ENCODE peak calls at places on chromosomes 1 and 21, in nine cellular contexts. One of them, this sample, is unnamed.

GRCh38 chr1:41726899-41727748 is 191.6 kb downstream of the HIVEP3 start:
- DNase-seq in lower lobe of right lung: peak; percentile 88
- DNase-seq in tibial nerve: peak; percentile 27
- DNase-seq in suprapubic skin: peak; percentile 75
- DNase-seq in IMR-90: no peak
- DNase-seq in cardiac muscle cell: no peak
- DNase-seq in foreskin fibroblast: no peak
- DNase-seq in kidney: peak; percentile 82
- DNase-seq in epithelial cell of esophagus: no peak
- DNase-seq in this sample: no peak

GRCh38 chr1:3192359-3192758 is 123.4 kb downstream of the PRDM16 start:
- DNase-seq in lower lobe of right lung: no peak
- DNase-seq in tibial nerve: no peak
- DNase-seq in suprapubic skin: no peak
- DNase-seq in IMR-90: no peak
- DNase-seq in cardiac muscle cell: no peak
- DNase-seq in foreskin fibroblast: no peak
- DNase-seq in kidney: no peak
- DNase-seq in epithelial cell of esophagus: no peak
- DNase-seq in this sample: no peak

GRCh38 chr1:212595787-212596714 is 12.5 kb upstream of the ATF3 start:
- DNase-seq in lower lobe of right lung: no peak
- DNase-seq in tibial nerve: no peak
- DNase-seq in suprapubic skin: peak; percentile 52
- DNase-seq in IMR-90: peak; percentile 99
- DNase-seq in cardiac muscle cell: no peak
- DNase-seq in foreskin fibroblast: peak; percentile 83
- DNase-seq in kidney: no peak
- DNase-seq in epithelial cell of esophagus: peak; percentile 98
- DNase-seq in this sample: peak; percentile 95

GRCh38 chr1:153849487-153850185 is 73.1 kb downstream of the GATAD2B start:
- DNase-seq in lower lobe of right lung: no peak
- DNase-seq in tibial nerve: no peak
- DNase-seq in suprapubic skin: no peak
- DNase-seq in IMR-90: no peak
- DNase-seq in cardiac muscle cell: no peak
- DNase-seq in foreskin fibroblast: no peak
- DNase-seq in kidney: no peak
- DNase-seq in epithelial cell of esophagus: no peak
- DNase-seq in this sample: no peak

GRCh38 chr1:206803221-206803730 is 31.0 kb upstream of the IL10 start:
- DNase-seq in lower lobe of right lung: no peak
- DNase-seq in tibial nerve: no peak
- DNase-seq in suprapubic skin: no peak
- DNase-seq in IMR-90: no peak
- DNase-seq in cardiac muscle cell: no peak
- DNase-seq in foreskin fibroblast: no peak
- DNase-seq in kidney: no peak
- DNase-seq in epithelial cell of esophagus: no peak
- DNase-seq in this sample: peak; percentile 29

GRCh38 chr1:48043524-48043923 is 46.3 kb upstream of the TRABD2B start:
- DNase-seq in lower lobe of right lung: no peak
- DNase-seq in tibial nerve: no peak
- DNase-seq in suprapubic skin: no peak
- DNase-seq in IMR-90: no peak
- DNase-seq in cardiac muscle cell: no peak
- DNase-seq in foreskin fibroblast: no peak
- DNase-seq in kidney: no peak
- DNase-seq in epithelial cell of esophagus: peak; percentile 62
- DNase-seq in this sample: no peak

GRCh38 chr1:9078035-9078948 is 8.9 kb upstream of the SLC2A5 start:
- DNase-seq in lower lobe of right lung: no peak
- DNase-seq in tibial nerve: no peak
- DNase-seq in suprapubic skin: no peak
- DNase-seq in IMR-90: peak; percentile 65
- DNase-seq in cardiac muscle cell: no peak
- DNase-seq in foreskin fibroblast: peak; percentile 61
- DNase-seq in kidney: no peak
- DNase-seq in epithelial cell of esophagus: peak; percentile 25
- DNase-seq in this sample: no peak

GRCh38 chr1:12433323-12434053 is 184.5 kb downstream of the DHRS3 start:
- DNase-seq in lower lobe of right lung: no peak
- DNase-seq in tibial nerve: no peak
- DNase-seq in suprapubic skin: no peak
- DNase-seq in IMR-90: peak; percentile 67
- DNase-seq in cardiac muscle cell: peak; percentile 56
- DNase-seq in foreskin fibroblast: peak; percentile 68
- DNase-seq in kidney: peak; percentile 83
- DNase-seq in epithelial cell of esophagus: no peak
- DNase-seq in this sample: peak; percentile 45

GRCh38 chr1:86914635-86914997 is at the start of gene HS2ST1:
- DNase-seq in lower lobe of right lung: no peak
- DNase-seq in tibial nerve: no peak
- DNase-seq in suprapubic skin: no peak
- DNase-seq in IMR-90: no peak
- DNase-seq in cardiac muscle cell: no peak
- DNase-seq in foreskin fibroblast: no peak
- DNase-seq in kidney: no peak
- DNase-seq in epithelial cell of esophagus: no peak
- DNase-seq in this sample: no peak

GRCh38 chr1:31155216-31155806 is 84.4 kb downstream of the NKAIN1 start:
- DNase-seq in lower lobe of right lung: peak; percentile 83
- DNase-seq in tibial nerve: peak; percentile 18
- DNase-seq in suprapubic skin: peak; percentile 81
- DNase-seq in IMR-90: peak; percentile 32
- DNase-seq in cardiac muscle cell: peak; percentile 80
- DNase-seq in foreskin fibroblast: peak; percentile 88
- DNase-seq in kidney: peak; percentile 91
- DNase-seq in epithelial cell of esophagus: peak; percentile 73
- DNase-seq in this sample: peak; percentile 56

GRCh38 chr1:31152181-31152768 is 86.8 kb upstream of the PUM1 start:
- DNase-seq in lower lobe of right lung: no peak
- DNase-seq in tibial nerve: no peak
- DNase-seq in suprapubic skin: no peak
- DNase-seq in IMR-90: peak; percentile 87
- DNase-seq in cardiac muscle cell: no peak
- DNase-seq in foreskin fibroblast: peak; percentile 98
- DNase-seq in kidney: peak; percentile 37
- DNase-seq in epithelial cell of esophagus: peak; percentile 98
- DNase-seq in this sample: peak; percentile 94

GRCh38 chr1:31154632-31155215 is 85.0 kb downstream of the NKAIN1 start:
- DNase-seq in lower lobe of right lung: peak; percentile 92
- DNase-seq in tibial nerve: peak; percentile 50
- DNase-seq in suprapubic skin: peak; percentile 83
- DNase-seq in IMR-90: peak; percentile 55
- DNase-seq in cardiac muscle cell: peak; percentile 92
- DNase-seq in foreskin fibroblast: peak; percentile 90
- DNase-seq in kidney: peak; percentile 96
- DNase-seq in epithelial cell of esophagus: peak; percentile 95
- DNase-seq in this sample: peak; percentile 71

GRCh38 chr1:31154000-31154631 is 85.6 kb downstream of the NKAIN1 start:
- DNase-seq in lower lobe of right lung: no peak
- DNase-seq in tibial nerve: no peak
- DNase-seq in suprapubic skin: no peak
- DNase-seq in IMR-90: no peak
- DNase-seq in cardiac muscle cell: no peak
- DNase-seq in foreskin fibroblast: peak; percentile 77
- DNase-seq in kidney: peak; percentile 52
- DNase-seq in epithelial cell of esophagus: peak; percentile 73
- DNase-seq in this sample: peak; percentile 9

GRCh38 chr1:31153423-31153822 is 86.3 kb downstream of the NKAIN1 start:
- DNase-seq in lower lobe of right lung: no peak
- DNase-seq in tibial nerve: no peak
- DNase-seq in suprapubic skin: no peak
- DNase-seq in IMR-90: no peak
- DNase-seq in cardiac muscle cell: no peak
- DNase-seq in foreskin fibroblast: no peak
- DNase-seq in kidney: peak; percentile 42
- DNase-seq in epithelial cell of esophagus: no peak
- DNase-seq in this sample: peak; percentile 8
- H3K4me3 ChIP-seq in lower lobe of right lung: no peak overlapping the region
- H3K4me3 ChIP-seq in tibial nerve: no peak overlapping the region
- H3K4me3 ChIP-seq in suprapubic skin: no peak overlapping the region
- H3K4me3 ChIP-seq in IMR-90: no peak overlapping the region
- H3K4me3 ChIP-seq in cardiac muscle cell: no peak overlapping the region
- H3K4me3 ChIP-seq in foreskin fibroblast: no peak overlapping the region
- H3K4me3 ChIP-seq in kidney: no peak overlapping the region
- H3K4me3 ChIP-seq in epithelial cell of esophagus: no peak overlapping the region
- H3K4me3 ChIP-seq in this sample: no peak overlapping the region

DNA sequence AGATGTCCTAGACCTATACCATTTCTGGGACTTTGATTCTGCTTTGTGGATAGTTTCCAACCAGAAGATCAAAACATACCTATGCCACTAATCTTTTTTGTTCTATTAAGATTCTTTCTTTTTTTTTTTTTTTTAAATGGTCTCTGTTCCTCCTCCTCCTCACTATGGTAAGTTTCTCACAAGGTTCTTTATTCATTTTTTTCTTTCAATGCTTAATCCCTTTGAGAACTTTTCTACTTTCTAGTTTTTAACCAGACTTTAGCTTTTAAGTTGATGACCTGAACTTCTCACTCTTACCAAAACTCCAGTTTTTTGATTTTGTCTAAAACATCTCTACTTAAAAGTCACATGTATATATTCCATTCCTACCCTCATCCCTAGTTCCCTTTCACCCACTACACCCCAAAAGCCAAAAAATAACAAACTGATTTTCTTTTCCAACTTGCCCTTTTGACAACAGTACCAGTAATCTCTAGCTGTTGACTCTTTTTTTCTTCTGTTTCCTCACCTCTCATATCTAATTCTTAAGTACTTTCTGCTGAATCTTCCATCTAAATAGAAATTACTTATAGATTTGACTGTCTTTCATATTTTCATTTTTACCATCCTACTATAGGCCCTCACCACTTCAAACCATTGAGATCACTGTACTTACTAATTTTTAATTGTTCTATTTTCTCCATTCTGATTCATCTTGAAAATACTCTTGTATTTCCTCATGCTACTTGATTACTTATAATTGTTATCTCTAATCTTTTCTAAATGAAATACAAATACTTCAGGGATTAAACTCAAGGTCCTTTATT is 6.1 kb downstream of the CEPT1 start:
- DNase-seq in lower lobe of right lung: no peak
- DNase-seq in tibial nerve: no peak
- DNase-seq in suprapubic skin: no peak
- DNase-seq in IMR-90: no peak
- DNase-seq in cardiac muscle cell: no peak
- DNase-seq in foreskin fibroblast: no peak
- DNase-seq in kidney: no peak
- DNase-seq in epithelial cell of esophagus: no peak
- DNase-seq in this sample: no peak
- TF ChIP-seq CTCF in lower lobe of right lung: no peak
- TF ChIP-seq CTCF in tibial nerve: no peak
- TF ChIP-seq CTCF in suprapubic skin: no peak
- TF ChIP-seq CTCF in IMR-90: no peak
- TF ChIP-seq CTCF in cardiac muscle cell: no peak
- TF ChIP-seq CTCF in foreskin fibroblast: no peak
- TF ChIP-seq CTCF in kidney: no peak
- TF ChIP-seq CTCF in epithelial cell of esophagus: no peak
- TF ChIP-seq CTCF in this sample: no peak

GRCh38 chr1:42955311-42956063 is 3.2 kb downstream of the SLC2A1 start:
- DNase-seq in lower lobe of right lung: no peak
- DNase-seq in tibial nerve: no peak
- DNase-seq in suprapubic skin: no peak
- DNase-seq in IMR-90: no peak
- DNase-seq in cardiac muscle cell: no peak
- DNase-seq in foreskin fibroblast: no peak
- DNase-seq in kidney: no peak
- DNase-seq in epithelial cell of esophagus: no peak
- DNase-seq in this sample: no peak
- H3K4me3 ChIP-seq in lower lobe of right lung: no peak overlapping the region
- H3K4me3 ChIP-seq in tibial nerve: peak overlapping the region; percentile 22
- H3K4me3 ChIP-seq in suprapubic skin: peak overlapping the region; percentile 73
- H3K4me3 ChIP-seq in IMR-90: peak overlapping the region; percentile 42
- H3K4me3 ChIP-seq in cardiac muscle cell: peak overlapping the region; percentile 100
- H3K4me3 ChIP-seq in foreskin fibroblast: peak overlapping the region; percentile 32
- H3K4me3 ChIP-seq in kidney: no peak overlapping the region
- H3K4me3 ChIP-seq in epithelial cell of esophagus: peak overlapping the region; percentile 70
- H3K4me3 ChIP-seq in this sample: no peak overlapping the region

DNA sequence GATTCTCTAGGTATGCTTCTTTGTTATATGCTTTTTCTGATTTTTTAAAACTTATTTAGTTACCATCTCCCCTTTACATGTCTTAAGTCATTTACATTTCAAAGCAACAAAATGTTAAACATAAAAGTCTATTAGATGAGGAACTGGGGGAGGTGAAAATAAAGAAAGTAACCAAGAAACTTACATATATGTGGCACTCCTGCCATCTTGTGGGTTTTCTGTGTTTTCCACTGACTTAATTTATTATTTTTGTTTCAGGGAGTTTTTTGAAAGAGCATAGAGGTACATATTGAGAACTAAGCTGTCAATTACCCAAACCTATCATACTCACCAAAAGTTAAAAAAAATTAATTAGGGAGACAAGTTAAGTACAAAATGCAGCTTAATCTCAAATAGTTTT is 1531.1 kb downstream of the MRPL39 start:
- DNase-seq in lower lobe of right lung: no peak
- DNase-seq in tibial nerve: no peak
- DNase-seq in suprapubic skin: no peak
- DNase-seq in IMR-90: peak; percentile 52
- DNase-seq in cardiac muscle cell: no peak
- DNase-seq in foreskin fibroblast: peak; percentile 0
- DNase-seq in kidney: no peak
- DNase-seq in epithelial cell of esophagus: no peak
- DNase-seq in this sample: peak; percentile 63
- TF ChIP-seq CTCF in lower lobe of right lung: no peak
- TF ChIP-seq CTCF in tibial nerve: no peak
- TF ChIP-seq CTCF in suprapubic skin: no peak
- TF ChIP-seq CTCF in IMR-90: peak; percentile 40
- TF ChIP-seq CTCF in cardiac muscle cell: no peak
- TF ChIP-seq CTCF in foreskin fibroblast: no peak
- TF ChIP-seq CTCF in kidney: no peak
- TF ChIP-seq CTCF in epithelial cell of esophagus: no peak
- TF ChIP-seq CTCF in this sample: peak; percentile 13

DNA sequence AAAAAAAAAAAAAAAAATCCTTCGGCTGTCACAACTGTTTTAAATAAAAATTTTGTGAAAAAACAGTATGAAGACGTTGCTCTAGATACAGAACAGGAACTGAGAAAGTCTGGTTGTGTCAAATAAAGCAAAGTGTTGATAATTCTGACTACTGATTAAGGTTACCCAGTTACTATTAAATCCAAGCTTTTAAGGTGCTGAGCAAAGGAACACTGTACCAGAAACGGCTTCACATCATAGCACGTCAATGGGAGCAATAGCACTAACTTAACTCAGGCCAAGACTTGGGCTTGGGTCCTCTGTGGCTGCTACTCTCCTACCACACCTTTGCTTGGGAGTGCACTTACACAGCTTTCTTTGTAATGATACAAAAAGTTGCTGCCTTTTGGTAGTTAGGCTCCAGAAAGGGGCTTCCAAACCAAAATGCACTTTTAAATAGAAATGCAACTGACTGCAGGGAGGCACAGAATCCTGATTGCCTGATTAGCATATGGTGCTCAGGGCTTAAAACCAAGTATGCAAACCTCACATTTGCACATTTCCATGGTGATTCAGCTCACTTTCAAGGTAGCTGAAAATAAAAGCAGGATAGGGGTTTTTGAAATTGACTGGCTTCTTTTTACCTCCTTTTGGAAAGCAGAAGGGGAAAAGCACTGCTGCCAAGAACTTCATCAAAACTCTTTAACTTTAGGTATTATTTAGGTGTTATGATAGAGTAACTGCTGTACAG is 6.3 kb downstream of the MCL1 start:
- DNase-seq in lower lobe of right lung: no peak
- DNase-seq in tibial nerve: no peak
- DNase-seq in suprapubic skin: no peak
- DNase-seq in IMR-90: no peak
- DNase-seq in cardiac muscle cell: no peak
- DNase-seq in foreskin fibroblast: no peak
- DNase-seq in kidney: no peak
- DNase-seq in epithelial cell of esophagus: peak; percentile 34
- DNase-seq in this sample: peak; percentile 63
- H3K4me3 ChIP-seq in lower lobe of right lung: peak overlapping the region; percentile 96
- H3K4me3 ChIP-seq in tibial nerve: no peak overlapping the region
- H3K4me3 ChIP-seq in suprapubic skin: peak overlapping the region; percentile 98
- H3K4me3 ChIP-seq in IMR-90: no peak overlapping the region
- H3K4me3 ChIP-seq in cardiac muscle cell: no peak overlapping the region
- H3K4me3 ChIP-seq in foreskin fibroblast: no peak overlapping the region
- H3K4me3 ChIP-seq in kidney: no peak overlapping the region
- H3K4me3 ChIP-seq in epithelial cell of esophagus: no peak overlapping the region
- H3K4me3 ChIP-seq in this sample: peak overlapping the region; percentile 15